ENCODE peak calls at places on chromosomes 6 and 20, in nine cellular contexts. E, D, O, F, V, T, W, P and U are unnamed samples.
A peak's percentile ranks its signal among the peaks of the same experiment; 100 is the strongest.

GRCh38 chr6:141562181-141562800 is 570.4 kb upstream of the GJE1 start:
- DNase-seq in E (no peak), D (no peak), O (peak; percentile 19), F (peak; percentile 7), V (no peak), T (no peak), W (no peak), P (no peak), U (no peak)

GRCh38 chr20:23136893-23137745 is 51.0 kb upstream of the CD93 start:
- DNase-seq in E (no peak), D (no peak), O (no peak), F (no peak), V (no peak), T (no peak), W (no peak), P (peak; percentile 77), U (no peak)

GRCh38 chr6:99013145-99013544 is 65.4 kb upstream of the FBXL4 start:
- DNase-seq in E (no peak), D (no peak), O (no peak), F (no peak), V (no peak), T (no peak), W (no peak), P (no peak), U (no peak)

GRCh38 chr6:137852346-137852745 is 14.7 kb upstream of the TNFAIP3 start:
- DNase-seq in E (no peak), D (no peak), O (no peak), F (no peak), V (no peak), T (no peak), W (no peak), P (no peak), U (no peak)

GRCh38 chr6:34595332-34596090 is 39.4 kb upstream of the SPDEF start:
- DNase-seq in E (no peak), D (no peak), O (no peak), F (no peak), V (no peak), T (no peak), W (no peak), P (no peak), U (no peak)

GRCh38 chr6:45643136-45643535 is 265.4 kb upstream of the SUPT3H start:
- DNase-seq in E (no peak), D (no peak), O (no peak), F (no peak), V (no peak), T (no peak), W (no peak), P (no peak), U (no peak)

GRCh38 chr6:139597781-139598368 is 223.4 kb upstream of the CITED2 start:
- DNase-seq in E (peak; percentile 87), D (no peak), O (peak; percentile 55), F (peak; percentile 87), V (peak; percentile 17), T (peak; percentile 53), W (no peak), P (no peak), U (peak; percentile 91)

GRCh38 chr6:4670824-4671409 is 105.3 kb upstream of the CDYL start:
- DNase-seq in E (no peak), D (no peak), O (no peak), F (no peak), V (no peak), T (no peak), W (no peak), P (no peak), U (peak; percentile 53)

GRCh38 chr20:59047938-59048680 is 5.5 kb upstream of the PRELID3B start:
- DNase-seq in E (peak; percentile 67), D (no peak), O (no peak), F (no peak), V (peak; percentile 35), T (no peak), W (no peak), P (no peak), U (no peak)

GRCh38 chr6:166958926-166959861 is 2.8 kb upstream of the RNASET2 start:
- DNase-seq in E (peak; percentile 75), D (no peak), O (peak; percentile 42), F (no peak), V (no peak), T (no peak), W (no peak), P (no peak), U (peak; percentile 34)

DNA sequence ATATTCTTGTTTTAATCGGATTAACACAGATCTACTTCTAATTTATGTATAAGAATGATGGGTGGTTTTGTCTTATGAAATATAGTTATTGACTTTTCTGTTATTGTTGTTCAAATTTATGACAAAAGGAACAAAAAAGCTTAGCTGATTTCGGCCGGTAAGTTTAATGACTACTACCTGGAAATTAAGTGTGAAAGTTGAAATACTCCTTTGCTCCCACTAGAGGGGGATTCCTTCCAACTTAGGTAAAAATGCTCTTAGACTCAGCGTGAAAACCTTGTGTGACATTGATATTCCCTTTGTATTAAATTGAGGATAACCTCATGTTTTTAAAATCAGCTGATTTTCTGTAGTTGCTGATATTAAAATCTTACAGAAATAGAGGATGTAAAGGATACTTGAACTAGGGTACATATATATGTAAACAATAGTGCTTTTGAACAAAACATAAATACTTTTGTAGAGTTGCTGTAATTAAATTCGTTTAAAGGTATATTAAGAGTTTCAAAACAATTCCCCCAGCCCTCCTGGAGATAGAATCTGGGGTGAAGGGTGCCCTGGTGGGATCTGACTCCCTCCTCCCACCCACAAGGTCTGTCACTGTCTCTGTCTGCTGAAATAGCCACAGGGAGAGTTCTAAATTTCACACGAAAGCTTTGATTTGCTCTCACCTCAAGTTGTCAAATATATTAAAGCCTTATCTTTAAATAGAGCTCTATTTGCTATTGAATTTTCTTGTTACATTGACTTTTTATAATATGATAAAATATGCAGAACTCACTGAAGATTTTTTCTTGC is 257.5 kb downstream of the ARID1B start:
- DNase-seq in E (peak; percentile 54), D (no peak), O (no peak), F (no peak), V (peak; percentile 43), T (no peak), W (no peak), P (no peak), U (no peak)
- H3K4me3 ChIP-seq in E (no peak overlapping the region), D (no peak overlapping the region), O (no peak overlapping the region), F (no peak overlapping the region), V (no peak overlapping the region), T (no peak overlapping the region), W (no peak overlapping the region), P (no peak overlapping the region), U (no peak overlapping the region)

GRCh38 chr6:15904651-15905376 is 224.1 kb upstream of the MYLIP start:
- DNase-seq in E (no peak), D (no peak), O (no peak), F (no peak), V (no peak), T (no peak), W (no peak), P (no peak), U (peak; percentile 62)

GRCh38 chr6:15898693-15899092 is 230.2 kb upstream of the MYLIP start:
- DNase-seq in E (no peak), D (no peak), O (no peak), F (no peak), V (no peak), T (no peak), W (no peak), P (no peak), U (no peak)

GRCh38 chr6:15905488-15906392 is 223.1 kb upstream of the MYLIP start:
- DNase-seq in E (no peak), D (no peak), O (no peak), F (no peak), V (no peak), T (no peak), W (no peak), P (no peak), U (peak; percentile 72)

GRCh38 chr6:15897063-15897934 is 231.6 kb upstream of the MYLIP start:
- DNase-seq in E (no peak), D (no peak), O (peak; percentile 20), F (peak; percentile 24), V (no peak), T (no peak), W (no peak), P (no peak), U (peak; percentile 43)

GRCh38 chr6:15901141-15902115 is 227.5 kb upstream of the MYLIP start:
- DNase-seq in E (no peak), D (no peak), O (no peak), F (no peak), V (no peak), T (no peak), W (no peak), P (no peak), U (peak; percentile 89)
- TF ChIP-seq CTCF in E (no peak), D (no peak), O (no peak), F (no peak), V (no peak), T (no peak), W (peak; percentile 62), P (no peak), U (no peak)

GRCh38 chr6:32974541-32975308 is 6.3 kb downstream of the BRD2 start:
- DNase-seq in E (no peak), D (no peak), O (no peak), F (no peak), V (no peak), T (no peak), W (no peak), P (no peak), U (no peak)

GRCh38 chr6:32971581-32972352 is 3.4 kb downstream of the BRD2 start:
- DNase-seq in E (peak; percentile 98), D (peak; percentile 98), O (peak; percentile 99), F (peak; percentile 100), V (peak; percentile 79), T (peak; percentile 99), W (peak; percentile 98), P (peak; percentile 99), U (peak; percentile 100)

GRCh38 chr6:32972353-32973143 is 4.2 kb downstream of the BRD2 start:
- DNase-seq in E (no peak), D (no peak), O (no peak), F (peak; percentile 34), V (peak; percentile 36), T (no peak), W (no peak), P (no peak), U (peak; percentile 88)

GRCh38 chr6:32973934-32974333 is 5.5 kb downstream of the BRD2 start:
- DNase-seq in E (no peak), D (no peak), O (no peak), F (no peak), V (peak; percentile 48), T (no peak), W (no peak), P (no peak), U (no peak)

GRCh38 chr6:32973144-32973854 is 4.9 kb downstream of the BRD2 start:
- DNase-seq in E (peak; percentile 50), D (no peak), O (no peak), F (peak; percentile 47), V (no peak), T (no peak), W (no peak), P (no peak), U (no peak)
- TF ChIP-seq POLR2A in E (no peak), D (no peak), O (no peak), F (no peak), V (no peak), T (no peak), W (no peak), P (no peak), U (no peak)

DNA sequence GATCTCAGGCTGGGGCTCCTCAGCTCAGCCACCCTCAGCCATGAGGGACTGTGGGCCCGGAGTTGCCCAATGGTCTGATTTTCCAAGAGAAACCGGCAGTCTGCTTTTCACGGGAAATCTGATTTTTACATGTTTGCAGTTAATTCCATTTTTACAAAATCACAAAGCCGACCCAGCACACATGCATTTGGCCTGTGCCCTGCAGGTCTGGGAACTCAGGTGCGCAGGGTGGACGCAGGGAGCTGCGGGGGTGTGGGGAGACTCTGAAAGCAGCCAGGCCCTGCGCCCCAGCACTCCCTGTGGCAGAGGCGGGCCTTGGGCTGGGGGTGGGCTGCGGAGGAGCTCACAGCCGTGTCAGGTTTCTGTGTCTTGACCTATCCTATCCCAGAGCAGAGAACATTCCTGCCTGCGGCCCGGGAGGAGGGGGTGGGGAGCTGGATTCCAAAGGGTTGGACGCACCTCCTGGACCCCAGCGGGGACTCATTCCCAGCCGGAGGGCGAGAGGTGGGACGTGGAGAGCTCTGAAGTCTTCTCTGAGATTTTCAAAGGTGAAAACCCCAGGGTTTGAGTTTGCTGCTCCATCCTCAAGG is 60.6 kb downstream of the ADNP start:
- DNase-seq in E (peak; percentile 73), D (peak; percentile 86), O (no peak), F (no peak), V (no peak), T (no peak), W (no peak), P (no peak), U (no peak)
- H3K4me3 ChIP-seq in E (no peak overlapping the region), D (peak overlapping the region; percentile 57), O (no peak overlapping the region), F (no peak overlapping the region), V (no peak overlapping the region), T (no peak overlapping the region), W (no peak overlapping the region), P (no peak overlapping the region), U (no peak overlapping the region)